ENCODE peak calls at places on chromosomes 11 and 22, in four cellular contexts. U is body of pancreas, Z is tibial nerve, B is breast epithelium. H is an unnamed sample.

GRCh38 chr11:108698844-108699642 is 34.2 kb downstream of the DDX10 start:
- DNase-seq in U (no peak), Z (no peak), B (no peak), H (no peak)

GRCh38 chr11:12827929-12828812 is 153.9 kb downstream of the TEAD1 start:
- DNase-seq in U (peak; percentile 68), Z (no peak), B (peak; percentile 60), H (peak; percentile 60)

GRCh38 chr22:38442967-38443674 is 11.9 kb downstream of the KCNJ4 start:
- DNase-seq in U (no peak), Z (no peak), B (no peak), H (no peak)

GRCh38 chr22:27603823-27604190 is 197.7 kb downstream of the MN1 start:
- DNase-seq in U (peak; percentile 52), Z (no peak), B (no peak), H (peak; percentile 75)

GRCh38 chr22:31489632-31490495 is at the start of gene EIF4ENIF1:
- DNase-seq in U (peak; percentile 85), Z (peak; percentile 75), B (peak; percentile 81), H (peak; percentile 97)

GRCh38 chr11:35013514-35014191 is 97.2 kb downstream of the PDHX start:
- DNase-seq in U (no peak), Z (no peak), B (no peak), H (no peak)

GRCh38 chr22:49464024-49464423 is 363.6 kb downstream of the BRD1 start:
- DNase-seq in U (no peak), Z (no peak), B (no peak), H (no peak)

GRCh38 chr22:48886604-48887393 is 940.9 kb downstream of the BRD1 start:
- DNase-seq in U (no peak), Z (no peak), B (no peak), H (no peak)

GRCh38 chr22:19933328-19934241 is 8.0 kb upstream of the COMT start:
- DNase-seq in U (no peak), Z (no peak), B (no peak), H (no peak)

GRCh38 chr11:109819410-109819809 is 273.8 kb upstream of the ZC3H12C start:
- DNase-seq in U (no peak), Z (no peak), B (no peak), H (no peak)

GRCh38 chr11:19326499-19326898 is 85.8 kb upstream of the E2F8 start:
- DNase-seq in U (no peak), Z (no peak), B (no peak), H (no peak)

GRCh38 chr11:60867871-60868681 is 734 bp downstream of the ZP1 start:
- DNase-seq in U (no peak), Z (no peak), B (no peak), H (no peak)

GRCh38 chr11:64170419-64170818 is 4.5 kb upstream of the MACROD1 start:
- DNase-seq in U (no peak), Z (no peak), B (no peak), H (no peak)

GRCh38 chr11:118857385-118857784 is 26.3 kb upstream of the CXCR5 start:
- DNase-seq in U (no peak), Z (no peak), B (no peak), H (no peak)

GRCh38 chr11:107179829-107180228 is 161.6 kb upstream of the GUCY1A2 start:
- DNase-seq in U (no peak), Z (no peak), B (no peak), H (no peak)

GRCh38 chr11:111566324-111566723 is 25.8 kb downstream of the LAYN start:
- DNase-seq in U (no peak), Z (no peak), B (no peak), H (no peak)

GRCh38 chr11:44823006-44823405 is 96.2 kb downstream of the TSPAN18 start:
- DNase-seq in U (no peak), Z (no peak), B (no peak), H (peak; percentile 56)

GRCh38 chr22:43338766-43339345 is 4.3 kb downstream of the SCUBE1 start:
- DNase-seq in U (no peak), Z (peak; percentile 17), B (no peak), H (peak; percentile 77)

GRCh38 chr11:60924110-60924905 is at the start of gene TMEM132A:
- DNase-seq in U (peak; percentile 78), Z (no peak), B (peak; percentile 70), H (peak; percentile 98)

GRCh38 chr11:109320595-109320994 is 101.4 kb upstream of the C11orf87 start:
- DNase-seq in U (no peak), Z (no peak), B (no peak), H (no peak)

GRCh38 chr22:42918500-42918899 is 61.4 kb upstream of the ARFGAP3 start:
- DNase-seq in U (no peak), Z (no peak), B (no peak), H (no peak)

GRCh38 chr11:16605971-16606783 is 132.3 kb upstream of the C11orf58 start:
- DNase-seq in U (peak; percentile 88), Z (peak; percentile 96), B (peak; percentile 90), H (peak; percentile 82)

GRCh38 chr11:16607675-16608644 is 130.5 kb upstream of the C11orf58 start:
- DNase-seq in U (peak; percentile 77), Z (peak; percentile 70), B (no peak), H (peak; percentile 84)

GRCh38 chr11:16604784-16605439 is 133.5 kb upstream of the C11orf58 start:
- DNase-seq in U (peak; percentile 64), Z (peak; percentile 30), B (no peak), H (peak; percentile 79)

GRCh38 chr11:16605440-16605970 is 132.9 kb upstream of the C11orf58 start:
- DNase-seq in U (peak; percentile 32), Z (peak; percentile 50), B (no peak), H (peak; percentile 70)

GRCh38 chr11:16606784-16607674 is 131.4 kb upstream of the C11orf58 start:
- DNase-seq in U (peak; percentile 52), Z (no peak), B (no peak), H (peak; percentile 75)
- H3K27me3 ChIP-seq in U (no peaks in the 10 kb centered on the region), Z (peaks cover 49% of the 10 kb centered on the region), B (peaks cover 92% of the 10 kb centered on the region), H (peaks cover 98% of the 10 kb centered on the region)

GRCh38 chr22:46381731-46382130 is 46.2 kb downstream of the TRMU start:
- DNase-seq in U (no peak), Z (no peak), B (no peak), H (no peak)

GRCh38 chr22:46379301-46379930 is 43.9 kb downstream of the TRMU start:
- DNase-seq in U (peak; percentile 78), Z (no peak), B (no peak), H (peak; percentile 59)

GRCh38 chr22:46381142-46381541 is 45.6 kb downstream of the TRMU start:
- DNase-seq in U (no peak), Z (no peak), B (no peak), H (no peak)

GRCh38 chr22:46380069-46380468 is 44.6 kb downstream of the TRMU start:
- DNase-seq in U (no peak), Z (no peak), B (no peak), H (no peak)

GRCh38 chr22:46380581-46380980 is 45.1 kb downstream of the TRMU start:
- DNase-seq in U (no peak), Z (no peak), B (no peak), H (no peak)
- H3K27me3 ChIP-seq in U (no peaks in the 10 kb centered on the region), Z (no peaks in the 10 kb centered on the region), B (no peaks in the 10 kb centered on the region), H (no peaks in the 10 kb centered on the region)

DNA sequence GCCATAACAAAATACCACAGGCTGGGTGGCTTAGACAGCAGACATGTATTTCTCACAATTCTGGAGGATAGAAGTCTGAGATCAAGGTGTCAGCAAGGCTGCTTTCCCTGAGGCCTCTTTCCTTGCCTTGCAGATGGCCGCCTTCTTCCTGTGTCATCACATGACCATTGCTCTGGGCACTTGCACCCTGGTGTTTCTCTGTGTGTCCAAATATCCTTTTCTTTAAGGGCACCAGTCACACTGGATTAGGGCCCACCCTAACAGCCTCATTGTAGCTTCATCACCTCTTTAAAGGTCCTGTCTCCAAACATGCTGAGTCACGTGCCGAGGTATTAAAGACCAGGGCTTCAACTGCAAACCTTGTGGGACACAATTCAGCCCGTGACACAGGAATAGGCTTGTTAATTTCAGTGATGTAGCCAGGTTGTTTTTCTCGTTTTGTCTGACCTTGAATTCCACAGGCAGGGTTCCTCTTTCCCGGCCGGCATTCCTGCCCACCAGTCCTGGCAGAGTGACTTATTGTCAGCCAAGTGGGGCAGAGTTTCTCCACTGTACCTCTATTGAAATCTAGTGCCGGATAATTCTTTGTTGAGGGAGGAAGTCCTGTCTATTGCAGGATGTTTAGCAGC is 100.1 kb downstream of the KCNQ1OT1 start:
- DNase-seq in U (peak; percentile 30), Z (no peak), B (no peak), H (no peak)
- H3K27me3 ChIP-seq in U (no peaks in the 10 kb centered on the region), Z (no peaks in the 10 kb centered on the region), B (no peaks in the 10 kb centered on the region), H (peaks cover 18% of the 10 kb centered on the region)

DNA sequence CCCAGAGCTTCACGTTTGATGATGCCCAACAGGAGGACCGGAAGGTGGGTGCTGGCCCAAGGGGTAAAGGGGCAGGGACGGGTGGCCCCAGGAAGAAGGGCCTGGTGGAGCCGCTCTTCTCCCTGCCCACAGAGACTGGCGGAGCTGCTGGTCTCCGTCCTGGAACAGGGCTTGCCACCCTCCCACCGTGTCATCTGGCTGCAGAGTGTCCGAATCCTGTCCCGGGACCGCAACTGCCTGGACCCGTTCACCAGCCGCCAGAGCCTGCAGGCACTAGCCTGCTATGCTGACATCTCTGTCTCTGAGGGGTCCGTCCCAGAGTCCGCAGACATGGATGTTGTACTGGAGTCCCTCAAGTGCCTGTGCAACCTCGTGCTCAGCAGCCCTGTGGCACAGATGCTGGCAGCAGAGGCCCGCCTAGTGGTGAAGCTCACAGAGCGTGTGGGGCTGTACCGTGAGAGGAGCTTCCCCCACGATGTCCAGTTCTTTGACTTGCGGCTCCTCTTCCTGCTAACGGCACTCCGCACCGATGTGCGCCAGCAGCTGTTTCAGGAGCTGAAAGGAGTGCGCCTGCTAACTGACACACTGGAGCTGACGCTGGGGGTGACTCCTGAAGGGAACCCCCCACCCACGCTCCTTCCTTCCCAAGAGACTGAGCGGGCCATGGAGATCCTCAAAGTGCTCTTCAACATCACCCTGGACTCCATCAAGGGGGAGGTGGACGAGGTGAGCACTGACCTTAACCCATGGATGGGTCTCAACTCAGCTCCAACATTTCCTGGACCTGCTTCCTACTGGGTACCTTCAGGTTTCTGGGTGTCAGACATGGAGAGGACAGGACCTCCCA is 2.0 kb downstream of the RIC8A start:
- DNase-seq in U (no peak), Z (no peak), B (no peak), H (no peak)
- H3K27me3 ChIP-seq in U (no peaks in the 10 kb centered on the region), Z (no peaks in the 10 kb centered on the region), B (no peaks in the 10 kb centered on the region), H (no peaks in the 10 kb centered on the region)

DNA sequence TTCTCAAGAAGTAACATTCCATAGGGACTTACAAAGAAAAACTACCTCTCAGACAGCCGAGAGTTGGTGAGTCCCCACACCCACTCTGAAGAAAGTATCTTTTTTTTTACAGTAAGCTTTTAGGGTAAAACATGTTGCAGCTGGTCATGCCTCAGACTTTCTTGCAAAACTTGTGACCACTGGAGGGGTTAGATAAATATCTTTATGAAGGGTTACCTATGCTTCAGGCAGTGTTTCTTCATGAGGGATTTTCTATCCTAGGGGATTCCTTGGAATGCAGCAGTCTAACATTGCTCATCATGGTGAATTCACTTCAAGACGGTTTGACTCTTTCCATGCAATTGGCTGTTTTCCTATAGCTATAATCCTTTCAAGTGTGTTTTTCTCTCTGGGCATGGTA is 20.8 kb upstream of the SNX19 start:
- DNase-seq in U (no peak), Z (no peak), B (no peak), H (no peak)
- H3K27me3 ChIP-seq in U (no peaks in the 10 kb centered on the region), Z (no peaks in the 10 kb centered on the region), B (no peaks in the 10 kb centered on the region), H (no peaks in the 10 kb centered on the region)

DNA sequence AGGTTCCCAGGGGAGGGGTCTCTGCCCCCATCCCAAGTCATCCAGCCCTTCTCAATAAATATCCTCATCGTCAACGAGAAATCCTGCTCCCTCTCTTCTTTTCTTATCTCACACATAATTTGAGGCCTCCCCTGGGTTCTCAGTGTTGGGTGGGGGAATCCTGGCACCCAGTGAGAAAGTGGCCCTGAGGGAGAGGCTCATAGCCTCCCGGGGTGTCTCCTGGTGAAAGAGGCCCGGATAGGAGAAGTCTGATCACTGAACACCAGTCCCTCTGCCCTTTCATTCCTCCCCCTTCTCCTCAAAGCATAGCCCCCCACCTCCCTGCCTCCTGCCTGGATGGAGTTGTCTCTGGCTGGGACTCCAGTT is 35.3 kb downstream of the IGLL5 start:
- DNase-seq in U (no peak), Z (no peak), B (no peak), H (peak; percentile 40)
- H3K27me3 ChIP-seq in U (no peaks in the 10 kb centered on the region), Z (no peaks in the 10 kb centered on the region), B (no peaks in the 10 kb centered on the region), H (no peaks in the 10 kb centered on the region)

GRCh38 chr11:10302294-10302743 is 2.6 kb upstream of the ADM start:
- DNase-seq in U (peak; percentile 78), Z (no peak), B (no peak), H (peak; percentile 43)
- H3K27me3 ChIP-seq in U (no peaks in the 10 kb centered on the region), Z (no peaks in the 10 kb centered on the region), B (no peaks in the 10 kb centered on the region), H (peaks cover 39% of the 10 kb centered on the region)